ENCODE peak calls at places on chromosomes 12 and 14, in seven cellular contexts. J is IMR-90; M is PC-9; V is upper lobe of right lung; U is CD8-positive, alpha-beta T cell; G is cardiac fibroblast; X is lower lobe of right lung. C is an unnamed sample.

GRCh38 chr14:81946808-81947798 is 413.4 kb upstream of the SEL1L start:
- DNase-seq in X (no peak), J (no peak), V (no peak), M (no peak), G (peak), U (no peak), C (no peak)

GRCh38 chr12:123686636-123687190 is 15.8 kb downstream of the TCTN2 start:
- DNase-seq in M (no peak), G (no peak), X (no peak), U (no peak), J (no peak), V (no peak), C (no peak)

GRCh38 chr14:70838076-70838475 is 28.8 kb upstream of the MAP3K9 start:
- DNase-seq in M (no peak), J (no peak), U (no peak), G (no peak), X (no peak), V (no peak), C (no peak)

GRCh38 chr12:132374821-132375445 is 45.5 kb upstream of the GALNT9 start:
- DNase-seq in J (no peak), M (no peak), X (no peak), V (no peak), U (no peak), G (no peak), C (no peak)

GRCh38 chr12:10366875-10367274 is 23.0 kb downstream of the KLRK1 start:
- DNase-seq in J (no peak), G (peak), V (no peak), U (no peak), X (no peak), M (no peak), C (peak)

GRCh38 chr12:74119811-74120362 is 417.7 kb upstream of the ATXN7L3B start:
- DNase-seq in J (no peak), V (no peak), M (no peak), G (no peak), X (no peak), U (no peak), C (peak)

GRCh38 chr12:19288603-19289244 is 150.6 kb upstream of the AEBP2 start:
- DNase-seq in V (no peak), J (peak), M (no peak), X (no peak), G (peak), U (no peak), C (peak)

GRCh38 chr14:61388173-61388975 is 67.0 kb downstream of the PRKCH start:
- DNase-seq in V (no peak), X (no peak), M (peak), J (no peak), G (peak), U (no peak), C (peak)

GRCh38 chr12:76558684-76559276 is 791 bp downstream of the OSBPL8 start:
- DNase-seq in X (peak), G (peak), M (peak), U (peak), V (peak), J (peak), C (peak)

GRCh38 chr12:30201301-30202160 is 417.8 kb upstream of the TMTC1 start:
- DNase-seq in G (peak), U (no peak), X (no peak), V (no peak), M (no peak), J (no peak), C (no peak)

GRCh38 chr14:72962829-72963312 is 36.6 kb downstream of the DCAF4 start:
- DNase-seq in G (peak), U (no peak), X (no peak), M (peak), V (no peak), J (peak), C (peak)

GRCh38 chr14:66509874-66510273 is 1.9 kb downstream of the GPHN start:
- DNase-seq in V (no peak), X (no peak), G (no peak), J (no peak), M (no peak), U (no peak), C (no peak)

GRCh38 chr12:130661501-130662255 is 54.4 kb downstream of the RIMBP2 start:
- DNase-seq in X (no peak), G (no peak), V (no peak), J (no peak), U (no peak), M (peak), C (no peak)

GRCh38 chr14:38481939-38482678 is 226.2 kb upstream of the CLEC14A start:
- DNase-seq in M (peak), J (peak), U (no peak), G (peak), V (peak), X (peak), C (peak)

GRCh38 chr14:94044476-94045091 is 18.4 kb downstream of the OTUB2 start:
- DNase-seq in U (no peak), V (peak), J (no peak), M (no peak), X (no peak), G (no peak), C (no peak)

GRCh38 chr12:113242560-113242959 is 21.3 kb downstream of the TPCN1 start:
- DNase-seq in G (no peak), V (no peak), U (no peak), J (no peak), M (no peak), X (no peak), C (no peak)

GRCh38 chr12:113246478-113247122 is 25.3 kb downstream of the TPCN1 start:
- DNase-seq in M (peak), U (no peak), G (no peak), J (peak), X (no peak), V (no peak), C (no peak)

GRCh38 chr12:113242018-113242418 is 20.8 kb downstream of the TPCN1 start:
- DNase-seq in G (no peak), X (peak), V (peak), M (peak), J (no peak), U (no peak), C (no peak)

GRCh38 chr12:113241191-113242017 is 20.1 kb downstream of the TPCN1 start:
- DNase-seq in U (no peak), G (no peak), M (peak), X (no peak), V (no peak), J (peak), C (peak)

DNA sequence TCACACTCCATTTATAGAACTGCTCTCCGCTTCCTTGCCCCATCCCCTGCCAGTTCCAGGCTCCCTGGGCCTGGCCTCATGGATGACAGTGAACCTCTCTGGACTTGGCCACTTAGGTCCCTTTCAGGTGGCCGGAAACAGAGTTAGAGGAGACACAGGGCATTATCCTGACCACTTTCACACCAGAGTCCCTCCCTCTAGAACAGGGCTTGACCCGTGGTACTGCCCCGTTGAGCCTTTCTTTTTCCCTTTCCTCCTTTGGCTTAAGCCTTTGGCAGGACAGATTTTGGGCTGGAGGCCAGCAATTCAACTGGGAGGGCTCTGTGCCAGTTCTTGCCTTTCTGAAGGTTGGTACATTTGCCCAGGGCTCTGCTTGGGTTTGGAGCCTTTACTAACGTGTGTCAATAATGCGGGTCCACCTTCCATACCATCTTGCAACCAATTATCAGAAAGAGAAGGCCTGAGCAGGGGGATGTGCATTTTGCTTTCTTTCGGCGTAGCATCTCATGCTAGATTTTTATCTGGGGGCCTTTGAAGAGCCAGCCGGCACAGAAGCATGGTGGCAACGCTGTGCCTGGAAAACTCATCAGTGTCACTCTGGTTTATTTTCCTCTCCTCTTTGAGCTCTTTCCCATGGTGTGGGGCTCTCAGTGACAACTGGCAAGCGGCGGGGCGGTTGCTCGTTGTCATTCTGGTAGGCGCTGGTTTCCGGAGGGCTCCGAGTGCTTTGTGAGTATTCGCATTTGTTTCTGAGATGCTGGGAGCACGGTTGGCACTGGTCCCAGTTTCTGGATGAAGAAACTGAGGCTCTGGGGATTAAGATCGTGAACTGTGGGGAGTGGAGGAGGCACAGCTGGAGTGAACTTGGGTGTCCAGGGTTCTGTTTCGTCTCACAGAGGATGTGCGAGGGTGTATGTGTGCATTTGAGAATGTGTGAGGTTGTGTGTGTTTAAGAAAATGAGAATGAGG is 23.0 kb downstream of the TPCN1 start:
- DNase-seq in M (no peak), V (peak), G (peak), X (peak), U (no peak), J (no peak), C (no peak)
- H3K4me3 ChIP-seq in M (no peak), V (no peak), G (no peak), X (peak), U (no peak), J (no peak), C (no peak)

DNA sequence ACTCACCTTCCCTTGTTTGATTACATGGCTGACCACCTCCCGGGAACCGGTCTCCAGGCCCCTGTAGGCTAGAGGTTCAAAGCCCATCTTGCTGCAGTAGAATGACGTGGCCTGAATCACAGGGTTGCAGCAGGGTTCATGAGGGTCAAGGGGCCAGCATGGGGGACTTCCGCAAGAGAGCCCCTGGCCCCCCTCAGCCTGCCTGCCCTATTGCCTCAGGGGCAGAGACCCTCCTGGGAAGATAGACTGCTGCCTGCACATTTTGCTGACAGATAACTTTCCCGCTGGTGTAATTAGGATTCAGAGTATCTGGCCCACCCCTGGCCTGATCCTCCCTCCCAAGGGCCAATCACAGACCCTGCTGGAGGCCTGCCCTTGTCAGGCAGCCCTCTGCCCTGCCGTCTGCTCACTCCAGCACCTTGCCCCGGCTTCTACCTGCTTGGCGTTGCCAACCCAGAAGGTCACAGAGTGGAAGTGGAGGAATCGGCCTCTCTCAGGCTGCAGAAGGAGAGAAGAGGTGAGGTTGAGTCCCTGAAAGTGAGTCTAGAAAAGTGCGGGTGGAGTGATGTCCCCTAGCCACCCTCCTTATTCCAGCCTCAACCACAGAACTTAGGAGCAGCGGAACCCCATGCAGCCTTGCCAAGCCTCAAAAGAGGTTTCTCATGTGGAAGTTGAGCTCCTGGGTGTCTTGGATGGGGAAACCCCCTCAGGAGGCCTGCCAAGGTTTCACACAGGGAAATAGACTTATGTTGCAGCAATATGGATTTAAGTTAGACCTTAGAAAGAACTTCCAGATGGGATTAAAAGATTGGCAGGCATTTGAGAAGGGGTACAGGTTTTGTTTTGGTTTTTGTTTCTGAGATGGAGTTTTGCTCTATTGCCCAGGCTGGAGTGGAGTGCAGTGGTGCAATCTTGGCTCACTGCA is 1.1 kb downstream of the HPD start:
- DNase-seq in U (no peak), V (no peak), J (no peak), M (no peak), X (no peak), G (peak), C (no peak)
- H3K4me3 ChIP-seq in U (no peak), V (no peak), J (no peak), M (no peak), X (no peak), G (no peak), C (no peak)

DNA sequence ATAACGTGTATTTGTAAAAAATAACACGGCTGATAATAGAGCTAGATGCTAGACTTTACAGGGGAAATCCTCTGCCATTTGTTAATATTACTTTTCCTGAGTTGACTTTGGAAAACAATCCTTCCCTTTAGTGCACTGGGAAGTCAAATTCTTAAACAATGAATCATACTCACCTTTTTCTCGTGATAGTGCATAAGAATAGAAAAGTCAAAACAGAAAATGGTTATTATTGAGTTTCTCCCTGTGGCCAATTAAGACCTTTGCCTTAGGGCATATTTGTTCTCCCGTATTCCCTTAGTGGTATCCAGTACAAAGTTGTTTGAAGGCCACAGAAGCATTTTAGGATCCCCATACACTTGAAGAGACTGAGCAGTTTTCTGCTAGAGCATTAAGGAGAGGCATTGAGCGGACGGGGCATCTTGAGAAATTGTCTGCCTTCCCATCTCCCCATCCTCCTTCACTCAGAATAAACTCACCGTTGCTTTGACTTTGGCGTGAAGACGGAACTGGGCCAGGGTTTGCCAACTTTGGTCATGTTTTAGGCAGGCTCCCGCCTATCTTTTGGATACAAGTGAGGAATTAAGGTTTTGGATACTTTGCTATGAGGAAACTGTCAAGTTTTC is 171.3 kb downstream of the TMTC2 start:
- DNase-seq in U (no peak), J (no peak), G (no peak), V (no peak), M (no peak), X (no peak), C (no peak)
- H3K4me3 ChIP-seq in U (no peak), J (no peak), G (no peak), V (no peak), M (no peak), X (no peak), C (no peak)

GRCh38 chr12:117189725-117190209 is 503 bp downstream of the FBXO21 start:
- DNase-seq in X (peak), G (peak), V (peak), M (peak), J (peak), U (peak), C (peak)

GRCh38 chr12:117190210-117190781 is at the start of gene FBXO21:
- DNase-seq in V (peak), M (peak), U (peak), X (peak), J (peak), G (peak), C (peak)

GRCh38 chr12:117188961-117189724 is 1.1 kb downstream of the FBXO21 start:
- DNase-seq in G (peak), V (no peak), M (no peak), U (no peak), J (peak), X (no peak), C (peak)

GRCh38 chr12:117192057-117192456 is 1.8 kb upstream of the FBXO21 start:
- DNase-seq in X (no peak), V (no peak), M (no peak), J (no peak), U (no peak), G (peak), C (no peak)

GRCh38 chr12:117188121-117188665 is 2.1 kb downstream of the FBXO21 start:
- DNase-seq in V (no peak), M (no peak), X (no peak), G (no peak), U (no peak), J (no peak), C (no peak)
- H3K4me3 ChIP-seq in V (peak), M (no peak), X (no peak), G (no peak), U (no peak), J (no peak), C (no peak)

GRCh38 chr12:55934343-55934742 is 3.4 kb downstream of the DGKA start:
- DNase-seq in J (no peak), G (peak), U (no peak), V (no peak), X (no peak), M (no peak), C (no peak)

GRCh38 chr12:55937956-55938355 is 7.0 kb downstream of the DGKA start:
- DNase-seq in U (no peak), M (no peak), G (no peak), V (no peak), X (no peak), J (peak), C (no peak)

GRCh38 chr12:55933799-55934174 is 2.8 kb downstream of the DGKA start:
- DNase-seq in X (no peak), U (no peak), V (no peak), G (no peak), J (no peak), M (no peak), C (no peak)

GRCh38 chr12:55934773-55935172 is 3.8 kb downstream of the DGKA start:
- DNase-seq in M (no peak), J (no peak), V (no peak), U (no peak), X (no peak), G (no peak), C (no peak)

DNA sequence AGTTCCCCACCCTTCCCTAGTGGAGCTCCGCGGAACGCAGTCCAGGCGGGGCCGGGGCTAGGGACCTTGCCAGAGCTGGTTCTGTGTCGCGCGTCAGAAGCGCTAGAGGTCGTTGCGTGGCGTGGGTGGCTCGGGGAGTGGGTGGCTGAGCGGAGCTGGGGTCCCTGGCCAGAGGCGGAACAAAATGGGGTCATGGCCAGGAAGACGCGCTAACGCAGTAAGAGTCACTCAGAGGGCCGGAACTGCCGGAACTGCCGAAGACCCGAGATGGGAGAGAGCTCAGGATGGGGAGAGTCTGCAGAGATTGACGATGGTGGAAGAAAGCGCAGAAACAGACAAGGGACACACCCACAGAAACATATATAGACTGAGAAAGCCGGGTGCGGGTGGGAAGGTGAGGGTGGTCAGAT is 4.8 kb downstream of the DGKA start:
- DNase-seq in X (peak), J (no peak), G (peak), M (no peak), V (peak), U (peak), C (no peak)
- H3K4me3 ChIP-seq in X (peak), J (no peak), G (peak), M (no peak), V (peak), U (peak), C (peak)

DNA sequence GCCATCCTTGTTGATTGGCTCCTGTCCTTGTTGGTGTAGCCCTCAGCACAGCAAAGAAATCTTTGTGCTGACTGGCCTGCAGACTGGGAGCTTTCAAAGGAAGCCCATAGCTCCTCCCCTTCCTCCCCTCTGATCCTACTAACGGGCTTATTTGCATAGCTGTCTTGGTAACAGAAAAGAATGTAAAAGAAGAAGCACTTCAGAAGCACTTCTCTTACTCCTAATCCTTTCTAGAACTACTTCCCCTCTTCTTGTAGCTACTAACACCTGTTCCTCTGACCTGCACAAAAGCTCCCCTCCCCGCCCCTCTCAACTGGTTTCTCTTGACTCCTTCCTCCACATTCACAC is 14.3 kb upstream of the RIC8B start:
- DNase-seq in U (peak), J (peak), M (no peak), V (no peak), G (no peak), X (peak), C (no peak)
- H3K4me3 ChIP-seq in U (no peak), J (no peak), M (no peak), V (no peak), G (no peak), X (no peak), C (no peak)